ENCODE peak calls at places on chromosomes 7 and 10, in nine cellular contexts. One of them, this sample, is unnamed.

GRCh38 chr7:130485734-130486113 is 6.2 kb upstream of the MEST start:
- DNase-seq in breast epithelium: no peak
- DNase-seq in cardiac fibroblast: no peak
- DNase-seq in AML-193: no peak
- DNase-seq in brain pericyte: no peak
- DNase-seq in RCC 7860: no peak
- DNase-seq in T47D: no peak
- DNase-seq in prostate gland: no peak
- DNase-seq in stimulated activated CD4-positive, alpha-beta T cell treated with anti-CD3 and anti-CD28 coated beads, Interleukin-1b, Interleukin-23, amount 100 ng/mL, for 24 hours: no peak
- DNase-seq in this sample: no peak

GRCh38 chr10:113096111-113097045 is 146.3 kb downstream of the TCF7L2 start:
- DNase-seq in breast epithelium: no peak
- DNase-seq in cardiac fibroblast: no peak
- DNase-seq in AML-193: no peak
- DNase-seq in brain pericyte: no peak
- DNase-seq in RCC 7860: no peak
- DNase-seq in T47D: no peak
- DNase-seq in prostate gland: no peak
- DNase-seq in stimulated activated CD4-positive, alpha-beta T cell treated with anti-CD3 and anti-CD28 coated beads, Interleukin-1b, Interleukin-23, amount 100 ng/mL, for 24 hours: no peak
- DNase-seq in this sample: no peak

GRCh38 chr10:66925896-66926719 is at the start of gene LRRTM3:
- DNase-seq in breast epithelium: no peak
- DNase-seq in cardiac fibroblast: peak
- DNase-seq in AML-193: no peak
- DNase-seq in brain pericyte: peak
- DNase-seq in RCC 7860: peak
- DNase-seq in T47D: peak
- DNase-seq in prostate gland: peak
- DNase-seq in stimulated activated CD4-positive, alpha-beta T cell treated with anti-CD3 and anti-CD28 coated beads, Interleukin-1b, Interleukin-23, amount 100 ng/mL, for 24 hours: peak
- DNase-seq in this sample: peak

GRCh38 chr7:75889223-75889825 is 10.5 kb downstream of the RHBDD2 start:
- DNase-seq in breast epithelium: no peak
- DNase-seq in cardiac fibroblast: no peak
- DNase-seq in AML-193: no peak
- DNase-seq in brain pericyte: no peak
- DNase-seq in RCC 7860: no peak
- DNase-seq in T47D: no peak
- DNase-seq in prostate gland: no peak
- DNase-seq in stimulated activated CD4-positive, alpha-beta T cell treated with anti-CD3 and anti-CD28 coated beads, Interleukin-1b, Interleukin-23, amount 100 ng/mL, for 24 hours: no peak
- DNase-seq in this sample: no peak

GRCh38 chr10:110176626-110177025 is 30.8 kb upstream of the MXI1 start:
- DNase-seq in breast epithelium: no peak
- DNase-seq in cardiac fibroblast: no peak
- DNase-seq in AML-193: no peak
- DNase-seq in brain pericyte: no peak
- DNase-seq in RCC 7860: no peak
- DNase-seq in T47D: no peak
- DNase-seq in prostate gland: no peak
- DNase-seq in stimulated activated CD4-positive, alpha-beta T cell treated with anti-CD3 and anti-CD28 coated beads, Interleukin-1b, Interleukin-23, amount 100 ng/mL, for 24 hours: no peak
- DNase-seq in this sample: no peak

GRCh38 chr10:50294582-50294981 is 43.3 kb upstream of the ASAH2 start:
- DNase-seq in breast epithelium: no peak
- DNase-seq in cardiac fibroblast: no peak
- DNase-seq in AML-193: no peak
- DNase-seq in brain pericyte: no peak
- DNase-seq in RCC 7860: no peak
- DNase-seq in T47D: no peak
- DNase-seq in prostate gland: no peak
- DNase-seq in stimulated activated CD4-positive, alpha-beta T cell treated with anti-CD3 and anti-CD28 coated beads, Interleukin-1b, Interleukin-23, amount 100 ng/mL, for 24 hours: no peak
- DNase-seq in this sample: no peak

GRCh38 chr7:151716339-151716722 is 160.6 kb downstream of the PRKAG2 start:
- DNase-seq in breast epithelium: no peak
- DNase-seq in cardiac fibroblast: no peak
- DNase-seq in AML-193: no peak
- DNase-seq in brain pericyte: no peak
- DNase-seq in RCC 7860: no peak
- DNase-seq in T47D: no peak
- DNase-seq in prostate gland: no peak
- DNase-seq in stimulated activated CD4-positive, alpha-beta T cell treated with anti-CD3 and anti-CD28 coated beads, Interleukin-1b, Interleukin-23, amount 100 ng/mL, for 24 hours: no peak
- DNase-seq in this sample: peak

GRCh38 chr10:112366992-112367391 is 6.9 kb upstream of the ACSL5 start:
- DNase-seq in breast epithelium: no peak
- DNase-seq in cardiac fibroblast: no peak
- DNase-seq in AML-193: no peak
- DNase-seq in brain pericyte: no peak
- DNase-seq in RCC 7860: no peak
- DNase-seq in T47D: no peak
- DNase-seq in prostate gland: no peak
- DNase-seq in stimulated activated CD4-positive, alpha-beta T cell treated with anti-CD3 and anti-CD28 coated beads, Interleukin-1b, Interleukin-23, amount 100 ng/mL, for 24 hours: no peak
- DNase-seq in this sample: no peak

GRCh38 chr7:157702311-157703023 is 365.7 kb downstream of the DNAJB6 start:
- DNase-seq in breast epithelium: no peak
- DNase-seq in cardiac fibroblast: no peak
- DNase-seq in AML-193: no peak
- DNase-seq in brain pericyte: no peak
- DNase-seq in RCC 7860: no peak
- DNase-seq in T47D: no peak
- DNase-seq in prostate gland: no peak
- DNase-seq in stimulated activated CD4-positive, alpha-beta T cell treated with anti-CD3 and anti-CD28 coated beads, Interleukin-1b, Interleukin-23, amount 100 ng/mL, for 24 hours: no peak
- DNase-seq in this sample: no peak

GRCh38 chr10:75788394-75789205 is 357.2 kb downstream of the LRMDA start:
- DNase-seq in breast epithelium: no peak
- DNase-seq in cardiac fibroblast: peak
- DNase-seq in AML-193: no peak
- DNase-seq in brain pericyte: no peak
- DNase-seq in RCC 7860: no peak
- DNase-seq in T47D: no peak
- DNase-seq in prostate gland: peak
- DNase-seq in stimulated activated CD4-positive, alpha-beta T cell treated with anti-CD3 and anti-CD28 coated beads, Interleukin-1b, Interleukin-23, amount 100 ng/mL, for 24 hours: no peak
- DNase-seq in this sample: peak

GRCh38 chr7:12957487-12957886 is 270.1 kb downstream of the ARL4A start:
- DNase-seq in breast epithelium: no peak
- DNase-seq in cardiac fibroblast: no peak
- DNase-seq in AML-193: no peak
- DNase-seq in brain pericyte: no peak
- DNase-seq in RCC 7860: no peak
- DNase-seq in T47D: no peak
- DNase-seq in prostate gland: no peak
- DNase-seq in stimulated activated CD4-positive, alpha-beta T cell treated with anti-CD3 and anti-CD28 coated beads, Interleukin-1b, Interleukin-23, amount 100 ng/mL, for 24 hours: no peak
- DNase-seq in this sample: no peak

GRCh38 chr7:151773795-151774194 is 103.1 kb downstream of the PRKAG2 start:
- DNase-seq in breast epithelium: peak
- DNase-seq in cardiac fibroblast: no peak
- DNase-seq in AML-193: no peak
- DNase-seq in brain pericyte: no peak
- DNase-seq in RCC 7860: no peak
- DNase-seq in T47D: peak
- DNase-seq in prostate gland: no peak
- DNase-seq in stimulated activated CD4-positive, alpha-beta T cell treated with anti-CD3 and anti-CD28 coated beads, Interleukin-1b, Interleukin-23, amount 100 ng/mL, for 24 hours: no peak
- DNase-seq in this sample: no peak

GRCh38 chr7:46934198-46934825 is 647.6 kb downstream of the TNS3 start:
- DNase-seq in breast epithelium: no peak
- DNase-seq in cardiac fibroblast: peak
- DNase-seq in AML-193: no peak
- DNase-seq in brain pericyte: no peak
- DNase-seq in RCC 7860: no peak
- DNase-seq in T47D: no peak
- DNase-seq in prostate gland: no peak
- DNase-seq in stimulated activated CD4-positive, alpha-beta T cell treated with anti-CD3 and anti-CD28 coated beads, Interleukin-1b, Interleukin-23, amount 100 ng/mL, for 24 hours: no peak
- DNase-seq in this sample: no peak

GRCh38 chr10:772227-772637 is 82.8 kb upstream of the DIP2C start:
- DNase-seq in breast epithelium: no peak
- DNase-seq in cardiac fibroblast: no peak
- DNase-seq in AML-193: no peak
- DNase-seq in brain pericyte: no peak
- DNase-seq in RCC 7860: no peak
- DNase-seq in T47D: no peak
- DNase-seq in prostate gland: no peak
- DNase-seq in stimulated activated CD4-positive, alpha-beta T cell treated with anti-CD3 and anti-CD28 coated beads, Interleukin-1b, Interleukin-23, amount 100 ng/mL, for 24 hours: no peak
- DNase-seq in this sample: no peak

GRCh38 chr7:150453186-150453585 is 2.8 kb downstream of the GIMAP8 start:
- DNase-seq in breast epithelium: no peak
- DNase-seq in cardiac fibroblast: no peak
- DNase-seq in AML-193: no peak
- DNase-seq in brain pericyte: no peak
- DNase-seq in RCC 7860: no peak
- DNase-seq in T47D: no peak
- DNase-seq in prostate gland: no peak
- DNase-seq in stimulated activated CD4-positive, alpha-beta T cell treated with anti-CD3 and anti-CD28 coated beads, Interleukin-1b, Interleukin-23, amount 100 ng/mL, for 24 hours: no peak
- DNase-seq in this sample: no peak

GRCh38 chr7:29988391-29989256 is 977 bp downstream of the SCRN1 start:
- DNase-seq in breast epithelium: no peak
- DNase-seq in cardiac fibroblast: peak
- DNase-seq in AML-193: peak
- DNase-seq in brain pericyte: no peak
- DNase-seq in RCC 7860: peak
- DNase-seq in T47D: peak
- DNase-seq in prostate gland: no peak
- DNase-seq in stimulated activated CD4-positive, alpha-beta T cell treated with anti-CD3 and anti-CD28 coated beads, Interleukin-1b, Interleukin-23, amount 100 ng/mL, for 24 hours: no peak
- DNase-seq in this sample: peak

GRCh38 chr7:70156052-70156451 is 557.8 kb downstream of the AUTS2 start:
- DNase-seq in breast epithelium: no peak
- DNase-seq in cardiac fibroblast: no peak
- DNase-seq in AML-193: no peak
- DNase-seq in brain pericyte: no peak
- DNase-seq in RCC 7860: no peak
- DNase-seq in T47D: peak
- DNase-seq in prostate gland: no peak
- DNase-seq in stimulated activated CD4-positive, alpha-beta T cell treated with anti-CD3 and anti-CD28 coated beads, Interleukin-1b, Interleukin-23, amount 100 ng/mL, for 24 hours: no peak
- DNase-seq in this sample: no peak

GRCh38 chr10:132078746-132079345 is 13.1 kb downstream of the JAKMIP3 start:
- DNase-seq in breast epithelium: no peak
- DNase-seq in cardiac fibroblast: no peak
- DNase-seq in AML-193: no peak
- DNase-seq in brain pericyte: no peak
- DNase-seq in RCC 7860: no peak
- DNase-seq in T47D: no peak
- DNase-seq in prostate gland: no peak
- DNase-seq in stimulated activated CD4-positive, alpha-beta T cell treated with anti-CD3 and anti-CD28 coated beads, Interleukin-1b, Interleukin-23, amount 100 ng/mL, for 24 hours: no peak
- DNase-seq in this sample: no peak

GRCh38 chr10:116960066-116960465 is 44.9 kb downstream of the SHTN1 start:
- DNase-seq in breast epithelium: no peak
- DNase-seq in cardiac fibroblast: peak
- DNase-seq in AML-193: no peak
- DNase-seq in brain pericyte: no peak
- DNase-seq in RCC 7860: no peak
- DNase-seq in T47D: no peak
- DNase-seq in prostate gland: no peak
- DNase-seq in stimulated activated CD4-positive, alpha-beta T cell treated with anti-CD3 and anti-CD28 coated beads, Interleukin-1b, Interleukin-23, amount 100 ng/mL, for 24 hours: no peak
- DNase-seq in this sample: no peak

GRCh38 chr7:86926732-86927131 is 132.7 kb downstream of the ELAPOR2 start:
- DNase-seq in breast epithelium: no peak
- DNase-seq in cardiac fibroblast: peak
- DNase-seq in AML-193: peak
- DNase-seq in brain pericyte: no peak
- DNase-seq in RCC 7860: no peak
- DNase-seq in T47D: peak
- DNase-seq in prostate gland: no peak
- DNase-seq in stimulated activated CD4-positive, alpha-beta T cell treated with anti-CD3 and anti-CD28 coated beads, Interleukin-1b, Interleukin-23, amount 100 ng/mL, for 24 hours: no peak
- DNase-seq in this sample: peak

GRCh38 chr7:94436700-94437099 is 42.0 kb downstream of the COL1A2 start:
- DNase-seq in breast epithelium: no peak
- DNase-seq in cardiac fibroblast: no peak
- DNase-seq in AML-193: no peak
- DNase-seq in brain pericyte: no peak
- DNase-seq in RCC 7860: no peak
- DNase-seq in T47D: no peak
- DNase-seq in prostate gland: no peak
- DNase-seq in stimulated activated CD4-positive, alpha-beta T cell treated with anti-CD3 and anti-CD28 coated beads, Interleukin-1b, Interleukin-23, amount 100 ng/mL, for 24 hours: no peak
- DNase-seq in this sample: no peak

GRCh38 chr10:24465124-24465874 is 256.4 kb downstream of the KIAA1217 start:
- DNase-seq in breast epithelium: peak
- DNase-seq in cardiac fibroblast: peak
- DNase-seq in AML-193: no peak
- DNase-seq in brain pericyte: no peak
- DNase-seq in RCC 7860: peak
- DNase-seq in T47D: peak
- DNase-seq in prostate gland: peak
- DNase-seq in stimulated activated CD4-positive, alpha-beta T cell treated with anti-CD3 and anti-CD28 coated beads, Interleukin-1b, Interleukin-23, amount 100 ng/mL, for 24 hours: no peak
- DNase-seq in this sample: peak

GRCh38 chr7:121531175-121532070 is 135.3 kb upstream of the FAM3C start:
- DNase-seq in breast epithelium: no peak
- DNase-seq in cardiac fibroblast: peak
- DNase-seq in AML-193: no peak
- DNase-seq in brain pericyte: no peak
- DNase-seq in RCC 7860: peak
- DNase-seq in T47D: no peak
- DNase-seq in prostate gland: no peak
- DNase-seq in stimulated activated CD4-positive, alpha-beta T cell treated with anti-CD3 and anti-CD28 coated beads, Interleukin-1b, Interleukin-23, amount 100 ng/mL, for 24 hours: no peak
- DNase-seq in this sample: no peak

GRCh38 chr10:99466632-99467031 is 36.2 kb upstream of the GOT1 start:
- DNase-seq in breast epithelium: no peak
- DNase-seq in cardiac fibroblast: no peak
- DNase-seq in AML-193: no peak
- DNase-seq in brain pericyte: no peak
- DNase-seq in RCC 7860: no peak
- DNase-seq in T47D: no peak
- DNase-seq in prostate gland: no peak
- DNase-seq in stimulated activated CD4-positive, alpha-beta T cell treated with anti-CD3 and anti-CD28 coated beads, Interleukin-1b, Interleukin-23, amount 100 ng/mL, for 24 hours: no peak
- DNase-seq in this sample: no peak

GRCh38 chr10:72310636-72311035 is 36.9 kb downstream of the DDIT4 start:
- DNase-seq in breast epithelium: no peak
- DNase-seq in cardiac fibroblast: no peak
- DNase-seq in AML-193: no peak
- DNase-seq in brain pericyte: no peak
- DNase-seq in RCC 7860: peak
- DNase-seq in T47D: peak
- DNase-seq in prostate gland: no peak
- DNase-seq in stimulated activated CD4-positive, alpha-beta T cell treated with anti-CD3 and anti-CD28 coated beads, Interleukin-1b, Interleukin-23, amount 100 ng/mL, for 24 hours: no peak
- DNase-seq in this sample: no peak

GRCh38 chr10:77332256-77332655 is 305.4 kb downstream of the KCNMA1 start:
- DNase-seq in breast epithelium: no peak
- DNase-seq in cardiac fibroblast: no peak
- DNase-seq in AML-193: no peak
- DNase-seq in brain pericyte: no peak
- DNase-seq in RCC 7860: no peak
- DNase-seq in T47D: peak
- DNase-seq in prostate gland: no peak
- DNase-seq in stimulated activated CD4-positive, alpha-beta T cell treated with anti-CD3 and anti-CD28 coated beads, Interleukin-1b, Interleukin-23, amount 100 ng/mL, for 24 hours: no peak
- DNase-seq in this sample: no peak

GRCh38 chr7:27917119-27917518 is 177.2 kb downstream of the TAX1BP1 start:
- DNase-seq in breast epithelium: no peak
- DNase-seq in cardiac fibroblast: no peak
- DNase-seq in AML-193: no peak
- DNase-seq in brain pericyte: no peak
- DNase-seq in RCC 7860: no peak
- DNase-seq in T47D: no peak
- DNase-seq in prostate gland: no peak
- DNase-seq in stimulated activated CD4-positive, alpha-beta T cell treated with anti-CD3 and anti-CD28 coated beads, Interleukin-1b, Interleukin-23, amount 100 ng/mL, for 24 hours: no peak
- DNase-seq in this sample: no peak

GRCh38 chr10:118472961-118473675 is 122.3 kb downstream of the PRLHR start:
- DNase-seq in breast epithelium: no peak
- DNase-seq in cardiac fibroblast: no peak
- DNase-seq in AML-193: no peak
- DNase-seq in brain pericyte: no peak
- DNase-seq in RCC 7860: no peak
- DNase-seq in T47D: no peak
- DNase-seq in prostate gland: no peak
- DNase-seq in stimulated activated CD4-positive, alpha-beta T cell treated with anti-CD3 and anti-CD28 coated beads, Interleukin-1b, Interleukin-23, amount 100 ng/mL, for 24 hours: no peak
- DNase-seq in this sample: no peak

GRCh38 chr10:44339218-44339617 is 45.7 kb downstream of the CXCL12 start:
- DNase-seq in breast epithelium: no peak
- DNase-seq in cardiac fibroblast: peak
- DNase-seq in AML-193: no peak
- DNase-seq in brain pericyte: no peak
- DNase-seq in RCC 7860: no peak
- DNase-seq in T47D: peak
- DNase-seq in prostate gland: no peak
- DNase-seq in stimulated activated CD4-positive, alpha-beta T cell treated with anti-CD3 and anti-CD28 coated beads, Interleukin-1b, Interleukin-23, amount 100 ng/mL, for 24 hours: no peak
- DNase-seq in this sample: peak

GRCh38 chr10:79939969-79940368 is 8.9 kb downstream of the SFTPD start:
- DNase-seq in breast epithelium: no peak
- DNase-seq in cardiac fibroblast: no peak
- DNase-seq in AML-193: no peak
- DNase-seq in brain pericyte: no peak
- DNase-seq in RCC 7860: no peak
- DNase-seq in T47D: no peak
- DNase-seq in prostate gland: no peak
- DNase-seq in stimulated activated CD4-positive, alpha-beta T cell treated with anti-CD3 and anti-CD28 coated beads, Interleukin-1b, Interleukin-23, amount 100 ng/mL, for 24 hours: no peak
- DNase-seq in this sample: no peak

GRCh38 chr10:13839430-13839986 is 252.7 kb downstream of the PRPF18 start:
- DNase-seq in breast epithelium: no peak
- DNase-seq in cardiac fibroblast: peak
- DNase-seq in AML-193: no peak
- DNase-seq in brain pericyte: peak
- DNase-seq in RCC 7860: peak
- DNase-seq in T47D: no peak
- DNase-seq in prostate gland: no peak
- DNase-seq in stimulated activated CD4-positive, alpha-beta T cell treated with anti-CD3 and anti-CD28 coated beads, Interleukin-1b, Interleukin-23, amount 100 ng/mL, for 24 hours: no peak
- DNase-seq in this sample: peak